ENCODE peak calls at places on chromosomes 2 and 18, in ten cellular contexts. One of them, this sample, is unnamed.

GRCh38 chr2:168742258-168742932 is 60.0 kb upstream of the NOSTRIN start:
- DNase-seq in SW 1271: no peak
- DNase-seq in progenitor cell of endocrine pancreas: no peak
- DNase-seq in NCI-H1105: no peak
- DNase-seq in Kasumi-1: no peak
- DNase-seq in iPS-NIHi11: no peak
- DNase-seq in fibroblast of pulmonary artery: no peak
- DNase-seq in T-helper 1 cell: no peak
- DNase-seq in islet precursor cell: no peak
- DNase-seq in effector memory CD8-positive, alpha-beta T cell: no peak
- DNase-seq in this sample: no peak

GRCh38 chr2:221025397-221025796 is 546.7 kb downstream of the EPHA4 start:
- DNase-seq in SW 1271: no peak
- DNase-seq in progenitor cell of endocrine pancreas: no peak
- DNase-seq in NCI-H1105: no peak
- DNase-seq in Kasumi-1: no peak
- DNase-seq in iPS-NIHi11: no peak
- DNase-seq in fibroblast of pulmonary artery: no peak
- DNase-seq in T-helper 1 cell: no peak
- DNase-seq in islet precursor cell: no peak
- DNase-seq in effector memory CD8-positive, alpha-beta T cell: no peak
- DNase-seq in this sample: no peak

GRCh38 chr18:44586782-44587524 is 93.7 kb upstream of the SETBP1 start:
- DNase-seq in SW 1271: no peak
- DNase-seq in progenitor cell of endocrine pancreas: no peak
- DNase-seq in NCI-H1105: no peak
- DNase-seq in Kasumi-1: no peak
- DNase-seq in iPS-NIHi11: no peak
- DNase-seq in fibroblast of pulmonary artery: no peak
- DNase-seq in T-helper 1 cell: no peak
- DNase-seq in islet precursor cell: no peak
- DNase-seq in effector memory CD8-positive, alpha-beta T cell: no peak
- DNase-seq in this sample: no peak

GRCh38 chr2:19607931-19608762 is 249.7 kb upstream of the OSR1 start:
- DNase-seq in SW 1271: no peak
- DNase-seq in progenitor cell of endocrine pancreas: no peak
- DNase-seq in NCI-H1105: no peak
- DNase-seq in Kasumi-1: no peak
- DNase-seq in iPS-NIHi11: no peak
- DNase-seq in fibroblast of pulmonary artery: peak
- DNase-seq in T-helper 1 cell: no peak
- DNase-seq in islet precursor cell: peak
- DNase-seq in effector memory CD8-positive, alpha-beta T cell: no peak
- DNase-seq in this sample: no peak

GRCh38 chr18:61831071-61831470 is 61.7 kb downstream of the RNF152 start:
- DNase-seq in SW 1271: no peak
- DNase-seq in progenitor cell of endocrine pancreas: no peak
- DNase-seq in NCI-H1105: no peak
- DNase-seq in Kasumi-1: no peak
- DNase-seq in iPS-NIHi11: no peak
- DNase-seq in fibroblast of pulmonary artery: peak
- DNase-seq in T-helper 1 cell: no peak
- DNase-seq in islet precursor cell: no peak
- DNase-seq in effector memory CD8-positive, alpha-beta T cell: no peak
- DNase-seq in this sample: no peak

GRCh38 chr2:47195149-47195548 is 40.0 kb upstream of the STPG4 start:
- DNase-seq in SW 1271: no peak
- DNase-seq in progenitor cell of endocrine pancreas: no peak
- DNase-seq in NCI-H1105: no peak
- DNase-seq in Kasumi-1: peak
- DNase-seq in iPS-NIHi11: no peak
- DNase-seq in fibroblast of pulmonary artery: peak
- DNase-seq in T-helper 1 cell: no peak
- DNase-seq in islet precursor cell: peak
- DNase-seq in effector memory CD8-positive, alpha-beta T cell: no peak
- DNase-seq in this sample: no peak

GRCh38 chr2:184336688-184337087 is 261.6 kb upstream of the ZNF804A start:
- DNase-seq in SW 1271: no peak
- DNase-seq in progenitor cell of endocrine pancreas: no peak
- DNase-seq in NCI-H1105: no peak
- DNase-seq in Kasumi-1: no peak
- DNase-seq in iPS-NIHi11: no peak
- DNase-seq in fibroblast of pulmonary artery: peak
- DNase-seq in T-helper 1 cell: no peak
- DNase-seq in islet precursor cell: no peak
- DNase-seq in effector memory CD8-positive, alpha-beta T cell: no peak
- DNase-seq in this sample: no peak

GRCh38 chr2:37982147-37982582 is 57.1 kb downstream of the RMDN2 start:
- DNase-seq in SW 1271: no peak
- DNase-seq in progenitor cell of endocrine pancreas: peak
- DNase-seq in NCI-H1105: peak
- DNase-seq in Kasumi-1: peak
- DNase-seq in iPS-NIHi11: peak
- DNase-seq in fibroblast of pulmonary artery: peak
- DNase-seq in T-helper 1 cell: peak
- DNase-seq in islet precursor cell: peak
- DNase-seq in effector memory CD8-positive, alpha-beta T cell: peak
- DNase-seq in this sample: peak

GRCh38 chr2:46332686-46333281 is 35.6 kb downstream of the EPAS1 start:
- DNase-seq in SW 1271: no peak
- DNase-seq in progenitor cell of endocrine pancreas: no peak
- DNase-seq in NCI-H1105: no peak
- DNase-seq in Kasumi-1: no peak
- DNase-seq in iPS-NIHi11: no peak
- DNase-seq in fibroblast of pulmonary artery: no peak
- DNase-seq in T-helper 1 cell: no peak
- DNase-seq in islet precursor cell: no peak
- DNase-seq in effector memory CD8-positive, alpha-beta T cell: no peak
- DNase-seq in this sample: no peak

GRCh38 chr2:17227856-17228255 is 290.4 kb downstream of the RAD51AP2 start:
- DNase-seq in SW 1271: no peak
- DNase-seq in progenitor cell of endocrine pancreas: no peak
- DNase-seq in NCI-H1105: no peak
- DNase-seq in Kasumi-1: no peak
- DNase-seq in iPS-NIHi11: no peak
- DNase-seq in fibroblast of pulmonary artery: no peak
- DNase-seq in T-helper 1 cell: no peak
- DNase-seq in islet precursor cell: no peak
- DNase-seq in effector memory CD8-positive, alpha-beta T cell: no peak
- DNase-seq in this sample: no peak

GRCh38 chr18:31206064-31206463 is 43.4 kb upstream of the DSC1 start:
- DNase-seq in SW 1271: no peak
- DNase-seq in progenitor cell of endocrine pancreas: no peak
- DNase-seq in NCI-H1105: no peak
- DNase-seq in Kasumi-1: peak
- DNase-seq in iPS-NIHi11: no peak
- DNase-seq in fibroblast of pulmonary artery: no peak
- DNase-seq in T-helper 1 cell: no peak
- DNase-seq in islet precursor cell: no peak
- DNase-seq in effector memory CD8-positive, alpha-beta T cell: no peak
- DNase-seq in this sample: no peak

GRCh38 chr18:63091671-63092364 is 227.8 kb downstream of the BCL2 start:
- DNase-seq in SW 1271: no peak
- DNase-seq in progenitor cell of endocrine pancreas: no peak
- DNase-seq in NCI-H1105: no peak
- DNase-seq in Kasumi-1: no peak
- DNase-seq in iPS-NIHi11: no peak
- DNase-seq in fibroblast of pulmonary artery: no peak
- DNase-seq in T-helper 1 cell: no peak
- DNase-seq in islet precursor cell: peak
- DNase-seq in effector memory CD8-positive, alpha-beta T cell: no peak
- DNase-seq in this sample: no peak

GRCh38 chr2:236177604-236177966 is 9.4 kb upstream of the GBX2 start:
- DNase-seq in SW 1271: no peak
- DNase-seq in progenitor cell of endocrine pancreas: no peak
- DNase-seq in NCI-H1105: peak
- DNase-seq in Kasumi-1: no peak
- DNase-seq in iPS-NIHi11: peak
- DNase-seq in fibroblast of pulmonary artery: peak
- DNase-seq in T-helper 1 cell: no peak
- DNase-seq in islet precursor cell: peak
- DNase-seq in effector memory CD8-positive, alpha-beta T cell: no peak
- DNase-seq in this sample: peak

This sample was measured in ELF-1.